ENCODE peak calls at places on chromosomes 2 and 18, in nine cellular contexts. S is esophagus muscularis mucosa; I is neural progenitor cell; V is Panc1; A is mesenchymal stem cell; X is aorta; Q is cardiac muscle cell; K is DND-41; O is CD8-positive, alpha-beta memory T cell. N is an unnamed sample. For H3K27me3 and H3K9me3, the result is how much of the 10 kb centered on the place peaks cover.

GRCh38 chr18:76922107-76922506 is 99.8 kb downstream of the ZNF236 start:
- DNase-seq in S (no peak), I (peak), V (peak), A (peak), X (peak), Q (peak), K (peak), O (no peak), N (no peak)

GRCh38 chr2:239297142-239298125 is 103.4 kb downstream of the HDAC4 start:
- DNase-seq in S (no peak), I (no peak), V (no peak), A (no peak), X (peak), Q (no peak), K (peak), O (peak), N (no peak)

GRCh38 chr18:13178976-13179375 is 39.6 kb upstream of the LDLRAD4 start:
- DNase-seq in S (no peak), I (no peak), V (no peak), A (peak), X (no peak), Q (no peak), K (no peak), O (no peak), N (no peak)

GRCh38 chr18:75068682-75069435 is 140.1 kb downstream of the PTGR3 start:
- DNase-seq in S (no peak), I (no peak), V (no peak), A (no peak), X (no peak), Q (no peak), K (no peak), O (no peak), N (no peak)

GRCh38 chr18:25229080-25229479 is 122.9 kb downstream of the ZNF521 start:
- DNase-seq in S (no peak), I (no peak), V (no peak), A (peak), X (no peak), Q (no peak), K (no peak), O (no peak), N (peak)

GRCh38 chr2:202771741-202772470 is 99.7 kb downstream of the ICA1L start:
- DNase-seq in S (no peak), I (no peak), V (no peak), A (no peak), X (no peak), Q (no peak), K (no peak), O (no peak), N (no peak)

GRCh38 chr2:103788875-103789715 is 1027.3 kb downstream of the TMEM182 start:
- DNase-seq in S (no peak), I (peak), V (no peak), A (peak), X (no peak), Q (peak), K (no peak), O (no peak), N (peak)

GRCh38 chr18:24868331-24868730 is 407.9 kb downstream of the HRH4 start:
- DNase-seq in S (no peak), I (no peak), V (no peak), A (no peak), X (no peak), Q (no peak), K (no peak), O (no peak), N (no peak)

GRCh38 chr2:224885836-224886547 is 156.3 kb downstream of the DOCK10 start:
- DNase-seq in S (no peak), I (no peak), V (no peak), A (peak), X (no peak), Q (no peak), K (no peak), O (no peak), N (no peak)

GRCh38 chr18:8003878-8004675 is 437.0 kb downstream of the PTPRM start:
- DNase-seq in S (no peak), I (no peak), V (no peak), A (peak), X (no peak), Q (peak), K (no peak), O (no peak), N (no peak)

DNA sequence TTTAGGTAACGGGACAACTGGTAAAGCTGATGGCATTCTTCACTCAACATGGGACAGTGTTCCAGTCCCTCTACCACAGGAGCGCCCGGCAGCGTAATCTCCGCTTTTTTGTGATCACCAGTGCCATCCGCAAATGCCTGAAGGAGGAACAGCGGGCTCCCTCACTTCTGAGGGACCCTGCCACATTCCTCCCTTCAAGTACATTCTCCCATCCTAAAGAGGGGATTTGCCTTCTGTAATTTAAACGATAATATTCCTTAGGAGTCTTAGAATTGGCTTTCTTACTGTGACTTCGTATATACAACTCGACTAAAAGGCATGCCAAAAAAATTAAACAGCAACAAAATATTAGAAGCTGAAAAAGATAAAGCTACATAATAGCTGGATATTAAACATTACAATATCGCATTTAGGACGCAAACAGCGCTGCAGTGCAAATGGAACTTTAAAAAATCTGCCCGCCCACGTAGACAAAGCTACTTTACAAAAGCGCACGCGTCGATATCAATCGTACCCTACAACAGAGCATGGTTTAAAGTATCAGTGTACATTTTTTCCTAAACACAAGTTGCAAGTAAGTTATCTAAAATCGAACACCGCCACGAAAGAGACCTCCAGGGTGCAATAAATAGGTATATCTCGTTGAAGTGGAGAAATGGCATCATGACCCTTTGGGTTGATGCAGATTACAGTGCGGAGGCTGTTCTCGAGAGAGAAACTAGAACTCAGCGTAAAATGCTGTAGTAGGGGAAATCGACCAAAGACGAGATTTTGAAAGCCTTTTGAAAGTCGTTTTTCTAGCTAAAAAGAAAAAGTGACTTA is 2.3 kb upstream of the VSNL1 start:
- DNase-seq in S (no peak), I (peak), V (no peak), A (peak), X (no peak), Q (peak), K (no peak), O (no peak), N (no peak)
- H3K27me3 ChIP-seq in S (under half), I (under half), V (under half), A (under half), X (under half), Q (under half), K (under half), O (under half), N (under half)

GRCh38 chr2:219406861-219407230 is 11.3 kb upstream of the DES start:
- DNase-seq in S (no peak), I (no peak), V (no peak), A (peak), X (peak), Q (no peak), K (no peak), O (no peak), N (peak)
- H3K4me3 ChIP-seq in S (no peak), I (no peak), V (no peak), A (no peak), X (no peak), Q (no peak), K (no peak), O (no peak), N (no peak)

GRCh38 chr2:13607139-13607538 is 890.4 kb downstream of the TRIB2 start:
- DNase-seq in S (no peak), I (no peak), V (no peak), A (no peak), X (no peak), Q (no peak), K (no peak), O (no peak), N (no peak)
- H3K9me3 ChIP-seq in S (under half), I (under half), V (under half), A (under half), X (under half), Q (under half), K (under half), O (under half), N (under half)

GRCh38 chr18:34320267-34320666 is 95.6 kb upstream of the NOL4 start:
- DNase-seq in S (no peak), I (no peak), V (no peak), A (no peak), X (no peak), Q (no peak), K (no peak), O (no peak), N (no peak)

GRCh38 chr18:34321075-34321474 is 96.4 kb upstream of the NOL4 start:
- DNase-seq in S (no peak), I (no peak), V (no peak), A (no peak), X (no peak), Q (no peak), K (no peak), O (no peak), N (no peak)

DNA sequence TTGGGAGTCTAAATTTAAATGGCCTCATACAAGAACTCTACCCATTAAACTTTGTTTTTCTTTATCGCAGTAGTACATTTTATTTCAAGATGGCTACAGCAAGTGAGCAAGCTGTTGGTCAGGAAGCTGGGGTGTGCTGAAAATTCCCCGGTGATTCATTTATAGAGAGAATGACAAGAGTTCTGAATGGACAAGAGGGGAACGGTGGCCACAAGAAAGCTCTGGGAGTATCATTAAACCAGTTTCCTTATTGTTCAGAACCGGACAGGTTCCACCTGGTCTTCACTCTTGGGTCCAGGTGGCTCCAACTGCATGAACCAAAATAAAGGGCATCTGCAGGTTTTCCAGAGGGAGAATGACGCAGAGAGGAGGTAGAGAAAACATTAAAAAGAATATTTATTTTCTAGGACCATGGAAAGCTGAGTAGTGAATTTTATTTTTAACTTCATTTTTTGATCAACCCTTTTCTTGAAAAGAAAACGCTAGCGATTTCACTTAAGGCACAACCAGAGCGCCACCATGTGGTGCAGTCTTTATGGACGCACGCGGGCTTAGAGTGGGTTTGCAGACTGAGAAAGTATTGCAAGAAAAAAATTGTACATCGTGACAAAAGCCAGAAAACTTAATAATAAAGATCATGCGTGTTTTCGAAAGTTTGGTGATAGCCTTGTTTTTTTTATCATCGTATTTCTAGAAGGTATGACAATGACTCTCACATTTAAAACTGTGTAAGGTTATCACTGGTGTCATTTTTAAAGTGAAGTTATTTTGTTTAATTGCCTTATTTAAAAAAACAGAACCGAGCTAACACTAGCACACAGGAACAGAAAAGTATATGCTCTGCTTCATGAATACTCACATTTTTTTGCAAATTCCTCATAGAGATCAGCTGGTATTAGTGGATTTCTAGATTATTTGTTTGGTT is 97.9 kb upstream of the NOL4 start:
- DNase-seq in S (no peak), I (peak), V (peak), A (peak), X (peak), Q (peak), K (no peak), O (no peak), N (peak)
- H3K27me3 ChIP-seq in S (under half), I (under half), V (under half), A (under half), X (under half), Q (under half), K (under half), O (under half), N (under half)

N was measured in MG63.